ENCODE peak calls at places on chromosomes 4 and X, in five cellular contexts. One of them, this sample, is unnamed.

GRCh38 chr4:173185832-173186545 is 17.4 kb downstream of the GALNT7 start:
- DNase-seq in H9: no peak
- DNase-seq in stimulated activated CD4-positive, alpha-beta T cell treated with anti-CD3 and anti-CD28 coated beads, Interleukin-1b, Interleukin-23, amount 100 ng/mL, for 24 hours: no peak
- DNase-seq in NCI-H1930: no peak
- DNase-seq in stimulated activated CD8-positive, alpha-beta memory T cell treated with anti-CD3 and anti-CD28 coated beads, Interleukin-15, amount 100 ng/mL, for 4 hours: no peak
- DNase-seq in this sample: no peak

GRCh38 chrX:51024106-51024696 is 113.7 kb downstream of the BMP15 start:
- DNase-seq in H9: no peak
- DNase-seq in stimulated activated CD4-positive, alpha-beta T cell treated with anti-CD3 and anti-CD28 coated beads, Interleukin-1b, Interleukin-23, amount 100 ng/mL, for 24 hours: no peak
- DNase-seq in NCI-H1930: no peak
- DNase-seq in stimulated activated CD8-positive, alpha-beta memory T cell treated with anti-CD3 and anti-CD28 coated beads, Interleukin-15, amount 100 ng/mL, for 4 hours: no peak
- DNase-seq in this sample: no peak

GRCh38 chr4:170111100-170111499 is 21.3 kb upstream of the AADAT start:
- DNase-seq in H9: no peak
- DNase-seq in stimulated activated CD4-positive, alpha-beta T cell treated with anti-CD3 and anti-CD28 coated beads, Interleukin-1b, Interleukin-23, amount 100 ng/mL, for 24 hours: no peak
- DNase-seq in NCI-H1930: no peak
- DNase-seq in stimulated activated CD8-positive, alpha-beta memory T cell treated with anti-CD3 and anti-CD28 coated beads, Interleukin-15, amount 100 ng/mL, for 4 hours: no peak
- DNase-seq in this sample: no peak

GRCh38 chr4:52751349-52751911 is at the start of gene ERVMER34-1:
- DNase-seq in H9: peak
- DNase-seq in stimulated activated CD4-positive, alpha-beta T cell treated with anti-CD3 and anti-CD28 coated beads, Interleukin-1b, Interleukin-23, amount 100 ng/mL, for 24 hours: no peak
- DNase-seq in NCI-H1930: peak
- DNase-seq in stimulated activated CD8-positive, alpha-beta memory T cell treated with anti-CD3 and anti-CD28 coated beads, Interleukin-15, amount 100 ng/mL, for 4 hours: no peak
- DNase-seq in this sample: no peak

GRCh38 chrX:139078761-139079160 is 367.2 kb upstream of the FGF13 start:
- DNase-seq in H9: no peak
- DNase-seq in stimulated activated CD4-positive, alpha-beta T cell treated with anti-CD3 and anti-CD28 coated beads, Interleukin-1b, Interleukin-23, amount 100 ng/mL, for 24 hours: no peak
- DNase-seq in NCI-H1930: no peak
- DNase-seq in stimulated activated CD8-positive, alpha-beta memory T cell treated with anti-CD3 and anti-CD28 coated beads, Interleukin-15, amount 100 ng/mL, for 4 hours: no peak
- DNase-seq in this sample: no peak

GRCh38 chr4:139892973-139893736 is 227.5 kb downstream of the MGST2 start:
- DNase-seq in H9: no peak
- DNase-seq in stimulated activated CD4-positive, alpha-beta T cell treated with anti-CD3 and anti-CD28 coated beads, Interleukin-1b, Interleukin-23, amount 100 ng/mL, for 24 hours: no peak
- DNase-seq in NCI-H1930: no peak
- DNase-seq in stimulated activated CD8-positive, alpha-beta memory T cell treated with anti-CD3 and anti-CD28 coated beads, Interleukin-15, amount 100 ng/mL, for 4 hours: no peak
- DNase-seq in this sample: no peak

GRCh38 chrX:140701480-140701879 is 8.1 kb upstream of the LINC00632 start:
- DNase-seq in H9: no peak
- DNase-seq in stimulated activated CD4-positive, alpha-beta T cell treated with anti-CD3 and anti-CD28 coated beads, Interleukin-1b, Interleukin-23, amount 100 ng/mL, for 24 hours: no peak
- DNase-seq in NCI-H1930: no peak
- DNase-seq in stimulated activated CD8-positive, alpha-beta memory T cell treated with anti-CD3 and anti-CD28 coated beads, Interleukin-15, amount 100 ng/mL, for 4 hours: no peak
- DNase-seq in this sample: no peak

GRCh38 chrX:103687073-103687695 is 685 bp upstream of the MORF4L2 start:
- DNase-seq in H9: peak
- DNase-seq in stimulated activated CD4-positive, alpha-beta T cell treated with anti-CD3 and anti-CD28 coated beads, Interleukin-1b, Interleukin-23, amount 100 ng/mL, for 24 hours: peak
- DNase-seq in NCI-H1930: peak
- DNase-seq in stimulated activated CD8-positive, alpha-beta memory T cell treated with anti-CD3 and anti-CD28 coated beads, Interleukin-15, amount 100 ng/mL, for 4 hours: peak
- DNase-seq in this sample: peak

GRCh38 chrX:119477812-119478232 is 9.6 kb downstream of the SLC25A5 start:
- DNase-seq in H9: no peak
- DNase-seq in stimulated activated CD4-positive, alpha-beta T cell treated with anti-CD3 and anti-CD28 coated beads, Interleukin-1b, Interleukin-23, amount 100 ng/mL, for 24 hours: no peak
- DNase-seq in NCI-H1930: no peak
- DNase-seq in stimulated activated CD8-positive, alpha-beta memory T cell treated with anti-CD3 and anti-CD28 coated beads, Interleukin-15, amount 100 ng/mL, for 4 hours: no peak
- DNase-seq in this sample: no peak

GRCh38 chr4:177696438-177696966 is 254.3 kb upstream of the AGA start:
- DNase-seq in H9: peak
- DNase-seq in stimulated activated CD4-positive, alpha-beta T cell treated with anti-CD3 and anti-CD28 coated beads, Interleukin-1b, Interleukin-23, amount 100 ng/mL, for 24 hours: no peak
- DNase-seq in NCI-H1930: no peak
- DNase-seq in stimulated activated CD8-positive, alpha-beta memory T cell treated with anti-CD3 and anti-CD28 coated beads, Interleukin-15, amount 100 ng/mL, for 4 hours: no peak
- DNase-seq in this sample: no peak

GRCh38 chr4:29278580-29278979 is 1441.6 kb upstream of the PCDH7 start:
- DNase-seq in H9: no peak
- DNase-seq in stimulated activated CD4-positive, alpha-beta T cell treated with anti-CD3 and anti-CD28 coated beads, Interleukin-1b, Interleukin-23, amount 100 ng/mL, for 24 hours: no peak
- DNase-seq in NCI-H1930: no peak
- DNase-seq in stimulated activated CD8-positive, alpha-beta memory T cell treated with anti-CD3 and anti-CD28 coated beads, Interleukin-15, amount 100 ng/mL, for 4 hours: no peak
- DNase-seq in this sample: no peak

GRCh38 chrX:93419642-93420041 is 253.7 kb downstream of the NAP1L3 start:
- DNase-seq in H9: no peak
- DNase-seq in stimulated activated CD4-positive, alpha-beta T cell treated with anti-CD3 and anti-CD28 coated beads, Interleukin-1b, Interleukin-23, amount 100 ng/mL, for 24 hours: no peak
- DNase-seq in NCI-H1930: no peak
- DNase-seq in stimulated activated CD8-positive, alpha-beta memory T cell treated with anti-CD3 and anti-CD28 coated beads, Interleukin-15, amount 100 ng/mL, for 4 hours: no peak
- DNase-seq in this sample: no peak

GRCh38 chr4:106266201-106266600 is 49.8 kb downstream of the TBCK start:
- DNase-seq in H9: no peak
- DNase-seq in stimulated activated CD4-positive, alpha-beta T cell treated with anti-CD3 and anti-CD28 coated beads, Interleukin-1b, Interleukin-23, amount 100 ng/mL, for 24 hours: no peak
- DNase-seq in NCI-H1930: no peak
- DNase-seq in stimulated activated CD8-positive, alpha-beta memory T cell treated with anti-CD3 and anti-CD28 coated beads, Interleukin-15, amount 100 ng/mL, for 4 hours: no peak
- DNase-seq in this sample: peak

GRCh38 chr4:86840858-86841257 is 8.3 kb downstream of the SLC10A6 start:
- DNase-seq in H9: no peak
- DNase-seq in stimulated activated CD4-positive, alpha-beta T cell treated with anti-CD3 and anti-CD28 coated beads, Interleukin-1b, Interleukin-23, amount 100 ng/mL, for 24 hours: no peak
- DNase-seq in NCI-H1930: no peak
- DNase-seq in stimulated activated CD8-positive, alpha-beta memory T cell treated with anti-CD3 and anti-CD28 coated beads, Interleukin-15, amount 100 ng/mL, for 4 hours: no peak
- DNase-seq in this sample: no peak

GRCh38 chr4:47642985-47643745 is 158.1 kb downstream of the ATP10D start:
- DNase-seq in H9: no peak
- DNase-seq in stimulated activated CD4-positive, alpha-beta T cell treated with anti-CD3 and anti-CD28 coated beads, Interleukin-1b, Interleukin-23, amount 100 ng/mL, for 24 hours: no peak
- DNase-seq in NCI-H1930: no peak
- DNase-seq in stimulated activated CD8-positive, alpha-beta memory T cell treated with anti-CD3 and anti-CD28 coated beads, Interleukin-15, amount 100 ng/mL, for 4 hours: no peak
- DNase-seq in this sample: no peak

This sample was measured in NCI-H1048.